ENCODE peak calls at places on chromosomes 4 and X, in four cellular contexts. Y is PC-3, Z is IMR-90, A is fibroblast of lung. D is an unnamed sample. For H3K36me3, the result is how much of the 10 kb centered on the place peaks cover.

GRCh38 chr4:114945616-114946015 is 167.8 kb downstream of the NDST4 start:
- DNase-seq in Y (no peak), Z (no peak), A (no peak), D (no peak)

GRCh38 chr4:16626945-16627344 is 271.5 kb downstream of the LDB2 start:
- DNase-seq in Y (peak), Z (peak), A (peak), D (no peak)

GRCh38 chr4:78552398-78553396 is 1.1 kb downstream of the ANXA3 start:
- DNase-seq in Y (peak), Z (no peak), A (no peak), D (peak)

GRCh38 chrX:37745354-37745753 is 34.5 kb upstream of the CYBB start:
- DNase-seq in Y (peak), Z (peak), A (peak), D (peak)

GRCh38 chr4:142572076-142572475 is 274.0 kb downstream of the INPP4B start:
- DNase-seq in Y (no peak), Z (no peak), A (no peak), D (no peak)

GRCh38 chr4:78297075-78297815 is 240.1 kb downstream of the FRAS1 start:
- DNase-seq in Y (no peak), Z (peak), A (peak), D (no peak)

GRCh38 chr4:26579169-26579568 is 4.7 kb upstream of the TBC1D19 start:
- DNase-seq in Y (no peak), Z (no peak), A (no peak), D (no peak)

GRCh38 chr4:24230955-24231354 is 341.1 kb upstream of the PPARGC1A start:
- DNase-seq in Y (no peak), Z (no peak), A (no peak), D (no peak)

GRCh38 chr4:154314248-154314647 is 177.4 kb downstream of the DCHS2 start:
- DNase-seq in Y (peak), Z (no peak), A (peak), D (no peak)

GRCh38 chr4:65670331-65671031 is at the start of gene EPHA5:
- DNase-seq in Y (peak), Z (peak), A (peak), D (peak)

GRCh38 chr4:182101618-182102017 is 141.6 kb upstream of the TENM3 start:
- DNase-seq in Y (no peak), Z (no peak), A (no peak), D (no peak)

GRCh38 chr4:120869511-120870278 is 52.8 kb downstream of the PRDM5 start:
- DNase-seq in Y (no peak), Z (peak), A (peak), D (no peak)

GRCh38 chrX:19879742-19880378 is 7.5 kb downstream of the SH3KBP1 start:
- DNase-seq in Y (no peak), Z (no peak), A (no peak), D (no peak)

GRCh38 chr4:1417522-1418390 is 11.5 kb upstream of the NKX1-1 start:
- DNase-seq in Y (peak), Z (no peak), A (no peak), D (peak)

GRCh38 chrX:48617542-48618340 is 20.4 kb downstream of the WDR13 start:
- DNase-seq in Y (no peak), Z (no peak), A (no peak), D (no peak)

DNA sequence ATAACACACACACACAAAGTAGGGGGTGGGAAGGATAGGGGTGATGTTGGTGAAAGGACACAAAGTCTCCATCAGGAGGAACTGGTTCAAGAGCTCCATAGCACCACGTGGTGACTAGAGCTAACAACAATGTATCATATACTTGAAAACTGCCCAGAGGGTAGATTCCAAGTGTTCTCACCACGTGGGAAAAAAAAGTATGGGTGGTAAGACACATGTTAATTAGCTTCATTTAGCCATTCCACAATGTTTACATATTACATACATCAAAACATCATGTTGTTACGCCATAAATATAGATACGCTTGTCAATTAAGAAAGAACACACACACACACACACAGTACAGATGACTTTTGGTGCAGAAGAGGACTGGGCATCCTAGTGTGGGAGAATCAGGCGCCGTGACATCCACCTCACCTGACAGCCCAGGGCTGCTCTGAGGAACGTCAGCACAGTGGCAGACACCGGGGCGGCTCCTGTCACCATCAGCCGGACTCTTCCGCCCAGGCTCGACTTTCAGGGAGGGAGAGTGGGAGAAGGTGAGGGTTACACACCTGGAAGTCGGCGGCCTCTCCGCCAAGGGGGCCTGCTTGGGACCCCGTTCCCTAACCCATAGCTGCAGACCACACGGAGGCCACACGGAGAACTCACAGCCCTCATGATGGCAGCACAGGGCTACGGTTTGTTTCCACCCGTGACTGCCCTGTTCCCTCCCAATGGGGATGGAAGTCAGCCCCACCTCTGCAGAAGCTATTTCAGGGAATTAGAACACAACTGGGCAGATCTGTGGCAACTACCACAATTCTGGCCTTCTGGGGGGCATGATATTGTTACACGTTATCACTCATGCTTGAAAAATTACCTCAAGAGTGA is 31.8 kb upstream of the CENPU start:
- DNase-seq in Y (no peak), Z (no peak), A (no peak), D (peak)
- H3K36me3 ChIP-seq in Y (under half), Z (under half), A (under half), D (half or more)

GRCh38 chr4:95367824-95368223 is 180.9 kb downstream of the UNC5C start:
- DNase-seq in Y (no peak), Z (no peak), A (no peak), D (no peak)

GRCh38 chr4:95377511-95377910 is 171.3 kb downstream of the UNC5C start:
- DNase-seq in Y (no peak), Z (no peak), A (no peak), D (no peak)

GRCh38 chr4:95371457-95372179 is 177.2 kb downstream of the UNC5C start:
- DNase-seq in Y (no peak), Z (no peak), A (no peak), D (no peak)
- H3K9ac ChIP-seq in Y (no peak), Z (no peak), A (no peak), D (no peak)

DNA sequence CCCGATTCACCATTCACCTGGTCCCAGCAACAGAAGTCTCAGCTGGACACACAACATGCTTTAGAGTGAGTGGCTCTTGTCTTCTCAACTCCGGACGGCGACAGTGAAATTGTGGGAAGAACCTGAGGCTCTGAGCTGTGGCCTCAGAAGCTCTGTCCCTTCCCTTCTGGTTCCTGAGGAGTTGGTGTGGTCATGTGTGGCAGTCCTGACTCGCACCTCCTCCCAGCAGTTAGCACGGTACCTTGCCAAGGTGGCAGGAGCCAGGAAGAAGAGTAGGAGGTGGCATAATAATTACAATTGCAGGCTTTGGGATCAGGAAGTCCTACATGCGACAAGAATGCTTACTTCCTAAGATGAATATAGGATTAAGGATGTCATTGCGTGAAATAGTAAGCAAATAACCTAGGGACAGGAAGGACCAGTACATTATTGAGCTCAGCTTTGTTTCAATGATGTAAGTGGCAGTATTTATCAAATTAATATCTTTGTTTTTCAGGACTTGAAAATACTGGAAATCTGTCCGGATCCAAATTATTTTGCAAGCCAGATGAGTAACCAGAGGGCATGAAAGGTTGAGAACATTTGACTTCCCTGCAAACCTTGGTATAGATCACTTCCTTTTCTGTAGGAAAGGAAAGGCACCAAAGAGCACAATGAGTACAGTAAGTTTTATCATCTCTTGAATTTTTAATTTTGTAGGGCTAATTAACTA is 21.1 kb downstream of the RNF4 start:
- DNase-seq in Y (no peak), Z (no peak), A (peak), D (no peak)
- H3K36me3 ChIP-seq in Y (under half), Z (under half), A (under half), D (half or more)

GRCh38 chrX:112695494-112695893 is 15.8 kb upstream of the LHFPL1 start:
- DNase-seq in Y (no peak), Z (no peak), A (no peak), D (no peak)

GRCh38 chrX:112696506-112696905 is 16.8 kb upstream of the LHFPL1 start:
- DNase-seq in Y (no peak), Z (peak), A (no peak), D (no peak)

GRCh38 chrX:112694062-112694461 is 14.3 kb upstream of the LHFPL1 start:
- DNase-seq in Y (no peak), Z (no peak), A (no peak), D (no peak)

GRCh38 chrX:112691361-112691760 is 11.6 kb upstream of the LHFPL1 start:
- DNase-seq in Y (no peak), Z (no peak), A (no peak), D (no peak)

DNA sequence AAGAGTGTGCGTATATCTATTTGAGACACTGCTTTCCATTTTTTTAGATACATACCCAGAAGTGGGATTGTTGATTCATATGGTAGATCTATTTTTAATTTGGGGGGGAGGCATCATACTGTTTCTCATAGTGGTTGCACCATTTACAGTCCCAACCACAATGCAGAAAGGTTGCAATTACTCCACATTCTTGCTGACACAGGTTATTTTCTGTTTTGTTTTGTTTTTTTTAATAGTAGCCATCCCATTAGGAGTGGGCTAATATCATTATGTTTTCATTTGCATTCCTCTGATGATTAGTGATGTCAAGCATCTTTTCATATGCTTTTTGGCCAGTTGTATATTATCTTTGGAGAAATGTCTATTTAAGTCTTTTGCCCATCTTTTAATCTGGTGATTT is 15.1 kb upstream of the LHFPL1 start:
- DNase-seq in Y (no peak), Z (no peak), A (no peak), D (no peak)
- H3K9ac ChIP-seq in Y (no peak), Z (no peak), A (no peak), D (no peak)